ENCODE peak calls at places on chromosomes 6 and 20, in ten cellular contexts. N is esophagus muscularis mucosa, D is NCI-H510A, P is GM20000, J is amniotic stem cell, C is GM12865, M is SHP77 treated with DMSO at 0.1 percent for 48 hours, Z is pulmonary artery endothelial cell, B is SW 1271, U is EH. T is an unnamed sample.

GRCh38 chr6:3333263-3333662 is 74.5 kb downstream of the PSMG4 start:
- DNase-seq in M (no peak), C (peak), D (no peak), J (no peak), N (no peak), U (no peak), Z (no peak), P (peak), B (no peak), T (no peak)

GRCh38 chr6:109804020-109804419 is 112.9 kb downstream of the FIG4 start:
- DNase-seq in B (no peak), Z (no peak), J (no peak), U (no peak), P (no peak), D (no peak), C (no peak), M (no peak), N (no peak), T (no peak)

GRCh38 chr20:46056970-46057855 is 28.2 kb downstream of the SLC12A5 start:
- DNase-seq in J (no peak), P (peak), U (peak), N (peak), B (no peak), M (no peak), C (no peak), D (no peak), Z (no peak), T (no peak)

GRCh38 chr6:31351734-31352496 is 5.1 kb downstream of the HLA-B start:
- DNase-seq in D (no peak), P (no peak), Z (no peak), M (no peak), C (peak), U (no peak), N (peak), J (no peak), B (no peak), T (no peak)

GRCh38 chr20:3068986-3069900 is 2.2 kb upstream of the OXT start:
- DNase-seq in N (no peak), U (peak), C (peak), D (peak), Z (no peak), P (peak), J (no peak), B (peak), M (peak), T (no peak)

GRCh38 chr6:84489598-84489997 is 262.2 kb upstream of the CEP162 start:
- DNase-seq in P (no peak), Z (no peak), M (no peak), B (no peak), D (no peak), U (no peak), C (no peak), J (no peak), N (no peak), T (no peak)

GRCh38 chr20:19913927-19914614 is 103.1 kb upstream of the NAA20 start:
- DNase-seq in Z (peak), P (peak), J (no peak), U (peak), B (no peak), C (peak), D (no peak), N (no peak), M (no peak), T (no peak)

GRCh38 chr6:137808836-137809315 is 58.2 kb upstream of the TNFAIP3 start:
- DNase-seq in D (no peak), C (no peak), P (no peak), B (no peak), N (no peak), U (no peak), J (no peak), M (no peak), Z (no peak), T (no peak)

GRCh38 chr20:48616481-48616880 is 211.3 kb downstream of the PREX1 start:
- DNase-seq in D (no peak), C (no peak), B (no peak), U (no peak), M (no peak), J (no peak), Z (no peak), N (no peak), P (no peak), T (no peak)

GRCh38 chr6:111591370-111591900 is 14.2 kb downstream of the TRAF3IP2 start:
- DNase-seq in U (peak), J (peak), Z (no peak), B (peak), M (peak), N (peak), D (no peak), C (no peak), P (no peak), T (no peak)

GRCh38 chr6:105609375-105609991 is 206.6 kb upstream of the PREP start:
- DNase-seq in Z (peak), J (no peak), B (no peak), U (peak), P (no peak), M (no peak), N (no peak), D (no peak), C (no peak), T (no peak)

GRCh38 chr6:74343804-74344203 is 647.8 kb downstream of the CD109 start:
- DNase-seq in Z (no peak), P (no peak), C (peak), U (peak), B (no peak), M (no peak), N (no peak), J (no peak), D (no peak), T (no peak)

GRCh38 chr6:99130897-99131873 is 183.4 kb upstream of the FBXL4 start:
- DNase-seq in P (no peak), B (no peak), N (peak), U (no peak), C (no peak), J (no peak), M (no peak), Z (no peak), D (no peak), T (no peak)

GRCh38 chr6:86937219-86938079 is at the start of gene HTR1E:
- DNase-seq in P (peak), J (no peak), U (peak), Z (no peak), N (peak), C (peak), M (no peak), B (no peak), D (peak), T (peak)

GRCh38 chr20:10288421-10288820 is 69.8 kb downstream of the SNAP25 start:
- DNase-seq in P (no peak), B (no peak), C (no peak), Z (no peak), J (no peak), D (no peak), U (no peak), N (no peak), M (no peak), T (no peak)